ENCODE peak calls at places on chromosomes 16 and 17, in ten cellular contexts. F is C1 segment of cervical spinal cord; C is GM18507; Z is naive thymus-derived CD8-positive, alpha-beta T cell; V is A549; O is endothelial cell; N is AG04450; D is dorsolateral prefrontal cortex; H is aorta; L is left lung. W is an unnamed sample.

GRCh38 chr17:72421128-72422092 is 300.6 kb downstream of the SOX9 start:
- DNase-seq in C (peak), O (no peak), F (peak), V (peak), D (no peak), H (peak), N (peak), L (no peak), Z (no peak), W (peak)

GRCh38 chr17:43020789-43021738 is 1.1 kb downstream of the VAT1 start:
- DNase-seq in Z (peak), D (no peak), C (no peak), L (peak), F (peak), H (peak), O (peak), N (no peak), V (peak), W (peak)

GRCh38 chr17:21039839-21040575 is 2.8 kb downstream of the USP22 start:
- DNase-seq in F (no peak), O (no peak), H (no peak), N (no peak), C (no peak), D (no peak), Z (peak), V (peak), L (no peak), W (peak)

GRCh38 chr17:38867179-38867994 is 2.5 kb upstream of the LASP1 start:
- DNase-seq in O (peak), F (peak), Z (peak), V (peak), D (peak), N (no peak), C (no peak), H (no peak), L (no peak), W (peak)

GRCh38 chr17:64491995-64492394 is 4.9 kb downstream of the POLG2 start:
- DNase-seq in H (no peak), L (no peak), N (no peak), C (no peak), D (no peak), Z (no peak), F (no peak), V (no peak), O (no peak), W (no peak)

GRCh38 chr16:78210305-78210704 is 110.9 kb downstream of the WWOX start:
- DNase-seq in L (no peak), V (no peak), O (no peak), H (no peak), N (no peak), F (no peak), C (no peak), D (no peak), Z (no peak), W (no peak)

GRCh38 chr16:56849690-56850680 is 15.0 kb upstream of the SLC12A3 start:
- DNase-seq in L (peak), O (no peak), N (no peak), C (no peak), V (no peak), Z (no peak), D (peak), H (no peak), F (no peak), W (no peak)

GRCh38 chr17:42317256-42317966 is 29.1 kb downstream of the STAT5A start:
- DNase-seq in Z (no peak), N (no peak), C (no peak), F (no peak), V (no peak), O (no peak), L (no peak), D (no peak), H (no peak), W (no peak)

GRCh38 chr17:49049265-49049664 is 52.1 kb downstream of the IGF2BP1 start:
- DNase-seq in C (no peak), Z (no peak), D (no peak), L (no peak), V (no peak), N (no peak), F (no peak), H (no peak), O (no peak), W (no peak)

GRCh38 chr17:76827736-76828135 is 40.5 kb upstream of the MGAT5B start:
- DNase-seq in V (no peak), O (no peak), D (no peak), L (no peak), Z (no peak), F (no peak), N (no peak), C (no peak), H (no peak), W (no peak)

GRCh38 chr17:43169561-43170139 is 1.4 kb upstream of the NBR1 start:
- DNase-seq in V (peak), C (no peak), N (no peak), F (peak), O (peak), Z (no peak), L (peak), D (no peak), H (peak), W (no peak)

GRCh38 chr17:28549274-28550132 is 2.9 kb downstream of the UNC119 start:
- DNase-seq in O (no peak), Z (peak), F (no peak), D (no peak), L (no peak), C (no peak), N (no peak), H (no peak), V (no peak), W (no peak)

GRCh38 chr17:54919456-54919855 is 18.8 kb downstream of the TOM1L1 start:
- DNase-seq in V (no peak), F (no peak), Z (no peak), L (no peak), N (no peak), H (no peak), D (no peak), O (no peak), C (no peak), W (no peak)

GRCh38 chr17:1002771-1003555 is 6.0 kb downstream of the TIMM22 start:
- DNase-seq in L (no peak), Z (no peak), N (peak), O (no peak), V (no peak), D (no peak), H (no peak), F (peak), C (no peak), W (no peak)

GRCh38 chr17:12693640-12694039 is 27.9 kb downstream of the MYOCD start:
- DNase-seq in O (no peak), H (no peak), F (no peak), Z (no peak), N (no peak), L (no peak), V (no peak), C (no peak), D (no peak), W (no peak)

GRCh38 chr16:83727751-83728352 is 79.9 kb upstream of the HSBP1 start:
- DNase-seq in D (no peak), Z (no peak), N (no peak), V (no peak), C (no peak), L (no peak), F (no peak), H (no peak), O (no peak), W (no peak)

GRCh38 chr17:37466471-37466870 is 23.2 kb upstream of the DUSP14 start:
- DNase-seq in Z (no peak), C (no peak), L (no peak), D (no peak), O (no peak), F (no peak), H (no peak), N (no peak), V (no peak), W (no peak)

GRCh38 chr17:15469260-15469659 is 1.8 kb upstream of the CDRT4 start:
- DNase-seq in N (no peak), Z (no peak), H (no peak), D (no peak), C (no peak), V (no peak), L (no peak), O (no peak), F (no peak), W (no peak)

GRCh38 chr16:71542377-71542776 is 16.2 kb downstream of the CHST4 start:
- DNase-seq in L (no peak), Z (peak), O (peak), D (no peak), C (peak), V (peak), F (no peak), N (no peak), H (peak), W (no peak)

GRCh38 chr17:32503251-32504165 is 16.7 kb downstream of the CDK5R1 start:
- DNase-seq in D (no peak), V (no peak), C (peak), O (no peak), Z (peak), N (no peak), F (no peak), H (no peak), L (no peak), W (no peak)

GRCh38 chr16:22240023-22240697 is 34.1 kb downstream of the EEF2K start:
- DNase-seq in F (no peak), H (no peak), O (no peak), N (no peak), D (no peak), C (no peak), Z (no peak), L (no peak), V (no peak), W (no peak)

GRCh38 chr17:4786111-4786491 is at the start of gene VMO1:
- DNase-seq in L (peak), H (peak), O (no peak), D (no peak), C (no peak), F (no peak), N (no peak), V (no peak), Z (no peak), W (no peak)

GRCh38 chr16:28935333-28935732 is 3.6 kb downstream of the CD19 start:
- DNase-seq in Z (no peak), O (no peak), C (no peak), F (no peak), D (no peak), N (no peak), H (no peak), L (no peak), V (no peak), W (no peak)

GRCh38 chr17:47895254-47895855 is 681 bp upstream of the SP2 start:
- DNase-seq in L (no peak), D (peak), V (peak), O (no peak), F (no peak), C (no peak), Z (no peak), H (no peak), N (no peak), W (peak)

GRCh38 chr16:67213197-67214019 is 13.5 kb upstream of the TMEM208 start:
- DNase-seq in C (no peak), F (no peak), N (no peak), H (no peak), D (no peak), Z (no peak), L (peak), V (no peak), O (no peak), W (no peak)

GRCh38 chr16:82891918-82892317 is 265.1 kb downstream of the CDH13 start:
- DNase-seq in L (no peak), O (no peak), V (no peak), Z (no peak), C (no peak), D (no peak), H (no peak), N (no peak), F (no peak), W (no peak)

GRCh38 chr16:67910162-67910561 is 17.1 kb downstream of the PSKH1 start:
- DNase-seq in F (peak), V (no peak), L (no peak), Z (no peak), C (no peak), O (no peak), N (peak), H (no peak), D (peak), W (no peak)

GRCh38 chr17:42519546-42520444 is 16.2 kb upstream of the NAGLU start:
- DNase-seq in F (peak), O (peak), D (peak), H (peak), C (no peak), N (peak), L (no peak), Z (no peak), V (peak), W (peak)

GRCh38 chr16:21608647-21609328 is 9.4 kb downstream of the METTL9 start:
- DNase-seq in H (no peak), Z (peak), N (no peak), O (no peak), D (no peak), L (no peak), C (no peak), F (no peak), V (no peak), W (no peak)

GRCh38 chr16:57982345-57982744 is 11.4 kb upstream of the CNGB1 start:
- DNase-seq in H (no peak), D (no peak), C (no peak), L (no peak), Z (no peak), F (no peak), N (no peak), V (no peak), O (no peak), W (no peak)

GRCh38 chr17:2571523-2572303 is 21.7 kb upstream of the PAFAH1B1 start:
- DNase-seq in N (no peak), F (no peak), L (no peak), H (no peak), D (no peak), V (no peak), Z (no peak), C (peak), O (no peak), W (no peak)

GRCh38 chr16:89407925-89408300 is 82.4 kb downstream of the ANKRD11 start:
- DNase-seq in N (no peak), V (no peak), H (peak), D (no peak), Z (no peak), C (no peak), L (no peak), F (no peak), O (no peak), W (no peak)

W was measured in SJSA1.